ENCODE peak calls at places on chromosomes 5 and 9, in six cellular contexts. O, L, H, Q, P and J are unnamed samples.

GRCh38 chr9:107460153-107461023 is 29.2 kb downstream of the KLF4 start:
- DNase-seq in O (no peak), L (no peak), H (no peak), Q (no peak), P (no peak), J (no peak)

GRCh38 chr5:151741678-151742423 is 16.6 kb downstream of the ATOX1 start:
- DNase-seq in O (no peak), L (no peak), H (no peak), Q (no peak), P (no peak), J (no peak)

GRCh38 chr9:136160939-136161610 is 42.4 kb upstream of the TMEM250 start:
- DNase-seq in O (no peak), L (no peak), H (no peak), Q (no peak), P (no peak), J (no peak)

GRCh38 chr9:97284798-97285197 is 22.7 kb upstream of the CCDC180 start:
- DNase-seq in O (no peak), L (no peak), H (no peak), Q (no peak), P (no peak), J (no peak)

GRCh38 chr5:51958473-51958872 is 575.2 kb downstream of the ISL1 start:
- DNase-seq in O (no peak), L (no peak), H (no peak), Q (no peak), P (no peak), J (no peak)

GRCh38 chr5:145680744-145681143 is 154.4 kb downstream of the PRELID2 start:
- DNase-seq in O (no peak), L (no peak), H (peak; percentile 8), Q (no peak), P (no peak), J (no peak)

GRCh38 chr9:116789097-116789496 is 102.0 kb downstream of the TRIM32 start:
- DNase-seq in O (no peak), L (no peak), H (no peak), Q (no peak), P (no peak), J (no peak)

GRCh38 chr9:133526721-133527321 is 2.1 kb upstream of the MYMK start:
- DNase-seq in O (no peak), L (no peak), H (no peak), Q (no peak), P (no peak), J (no peak)

GRCh38 chr5:122007445-122008010 is 45.8 kb downstream of the SRFBP1 start:
- DNase-seq in O (no peak), L (no peak), H (no peak), Q (no peak), P (no peak), J (no peak)

GRCh38 chr9:114696814-114697544 is 15.0 kb upstream of the TEX48 start:
- DNase-seq in O (no peak), L (no peak), H (no peak), Q (no peak), P (no peak), J (no peak)

GRCh38 chr9:121075251-121076036 is 689 bp downstream of the CNTRL start:
- DNase-seq in O (no peak), L (no peak), H (no peak), Q (no peak), P (no peak), J (no peak)

GRCh38 chr5:149310947-149311675 is 34.2 kb upstream of the GRPEL2 start:
- DNase-seq in O (peak; percentile 55), L (no peak), H (peak; percentile 33), Q (no peak), P (no peak), J (peak; percentile 24)

GRCh38 chr9:93239526-93239925 is 55.6 kb downstream of the WNK2 start:
- DNase-seq in O (no peak), L (no peak), H (no peak), Q (no peak), P (no peak), J (no peak)

GRCh38 chr5:133295520-133295919 is 243.7 kb downstream of the HSPA4 start:
- DNase-seq in O (no peak), L (no peak), H (no peak), Q (no peak), P (no peak), J (no peak)

GRCh38 chr9:33476503-33476902 is 2.8 kb upstream of the NOL6 start:
- DNase-seq in O (no peak), L (no peak), H (no peak), Q (no peak), P (no peak), J (no peak)

GRCh38 chr9:2023042-2023441 is 7.9 kb downstream of the SMARCA2 start:
- DNase-seq in O (no peak), L (no peak), H (no peak), Q (no peak), P (no peak), J (no peak)
- H3K4me3 ChIP-seq in O (no peak overlapping the region), L (no peak overlapping the region), H (no peak overlapping the region), Q (no peak overlapping the region), P (no peak overlapping the region), J (no peak overlapping the region)

GRCh38 chr9:127854169-127854833 is at the start of gene ENG:
- DNase-seq in O (peak; percentile 85), L (no peak), H (peak; percentile 66), Q (peak; percentile 51), P (no peak), J (peak; percentile 53)
- TF ChIP-seq POLR2A in O (peak; percentile 31), L (no peak), H (no peak), Q (peak; percentile 26), P (no peak), J (peak; percentile 40)

DNA sequence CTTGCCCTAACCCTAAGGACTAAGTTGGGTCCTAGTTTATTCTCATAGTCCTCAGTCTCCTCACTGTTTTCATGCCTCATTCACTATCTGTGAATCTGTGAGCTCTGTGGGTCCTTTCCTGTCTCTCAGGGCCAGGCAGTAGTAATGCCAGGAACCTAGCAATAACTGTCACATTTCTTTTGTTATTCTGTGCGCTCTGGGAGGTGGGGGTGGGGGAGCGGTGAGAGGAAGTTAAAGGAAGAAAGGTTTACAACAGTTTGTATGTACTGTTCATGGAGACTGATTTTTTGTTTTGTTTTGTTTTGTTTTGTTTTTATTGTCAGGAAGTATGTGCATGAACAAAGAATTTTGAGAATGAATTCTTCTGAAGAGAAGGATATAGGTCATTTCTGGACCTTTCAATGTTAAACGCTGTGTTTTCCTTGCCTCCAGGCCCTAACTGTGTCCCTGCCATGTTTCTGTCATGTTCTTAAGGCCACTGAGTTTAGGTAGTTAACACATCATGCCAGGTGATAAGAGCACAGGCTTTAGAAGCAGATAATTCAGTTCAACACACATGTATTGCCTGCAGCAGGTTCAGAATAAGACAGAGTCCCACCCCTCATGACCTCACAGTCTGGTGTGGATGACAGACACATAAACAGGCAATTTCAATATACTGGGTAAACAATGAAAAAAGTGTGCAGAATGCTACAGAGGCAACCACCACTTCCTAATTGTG is 13.3 kb upstream of the FEM1C start:
- DNase-seq in O (no peak), L (no peak), H (no peak), Q (no peak), P (no peak), J (no peak)
- H3K27ac ChIP-seq in O (no peak overlapping the region), L (no peak overlapping the region), H (no peak overlapping the region), Q (no peak overlapping the region), P (no peak overlapping the region), J (no peak overlapping the region)

GRCh38 chr5:139747583-139748504 is 47.8 kb upstream of the PSD2 start:
- DNase-seq in O (peak; percentile 85), L (peak; percentile 77), H (peak; percentile 32), Q (peak; percentile 72), P (no peak), J (peak; percentile 66)

GRCh38 chr5:139745121-139745799 is 50.3 kb upstream of the PSD2 start:
- DNase-seq in O (no peak), L (peak; percentile 75), H (peak; percentile 20), Q (peak; percentile 18), P (peak; percentile 29), J (peak; percentile 27)

GRCh38 chr5:139745800-139746690 is 49.6 kb upstream of the PSD2 start:
- DNase-seq in O (peak; percentile 51), L (peak; percentile 95), H (peak; percentile 63), Q (peak; percentile 75), P (peak; percentile 72), J (peak; percentile 61)

GRCh38 chr5:139748505-139748826 is 47.1 kb upstream of the PSD2 start:
- DNase-seq in O (no peak), L (no peak), H (no peak), Q (no peak), P (no peak), J (no peak)

DNA sequence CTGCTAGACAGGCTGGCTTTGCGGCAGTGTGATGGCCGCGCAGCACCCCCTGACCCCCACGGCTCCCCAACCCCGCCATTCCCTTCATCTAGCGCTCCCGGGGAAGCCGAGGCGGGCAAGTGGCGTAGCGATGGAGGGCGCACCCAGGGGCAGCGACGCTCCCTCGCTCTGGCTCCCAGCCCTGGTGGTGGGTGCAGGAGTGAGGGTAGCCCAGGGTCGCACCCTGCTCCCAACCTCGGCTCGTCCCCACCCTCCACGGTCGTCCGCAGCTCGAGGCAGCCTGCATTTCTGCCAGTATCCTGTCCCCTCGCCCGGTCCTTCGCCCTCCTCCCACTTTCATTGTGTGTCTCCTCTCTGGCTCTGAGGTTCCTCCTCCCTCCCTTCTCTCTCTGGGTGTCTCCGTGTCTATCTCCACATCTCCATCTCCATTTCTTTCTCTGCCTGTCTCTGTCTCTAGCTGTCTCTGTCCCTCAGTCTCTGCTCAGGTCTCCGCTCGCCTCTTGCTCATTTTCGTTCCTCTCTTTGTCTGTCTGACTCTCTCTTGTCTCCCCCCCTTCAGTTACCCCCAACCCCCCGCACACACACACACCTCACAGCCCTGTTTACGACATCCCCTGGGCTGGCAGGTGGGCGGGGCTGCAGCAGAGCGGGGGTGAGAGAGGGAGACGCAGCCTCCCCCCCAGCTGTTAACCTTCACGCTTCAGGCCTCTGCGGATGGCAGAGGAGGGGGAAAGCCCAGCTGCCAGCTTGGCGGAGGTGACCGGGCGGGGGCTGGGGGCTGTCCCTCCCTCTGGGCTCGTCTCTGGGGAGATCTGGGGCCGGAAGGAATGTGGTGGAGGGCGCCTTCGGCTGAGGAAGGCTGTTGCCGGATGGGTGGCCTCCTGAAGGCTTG is 48.7 kb upstream of the PSD2 start:
- DNase-seq in O (peak; percentile 61), L (peak; percentile 57), H (no peak), Q (peak; percentile 84), P (no peak), J (peak; percentile 33)
- H3K4me3 ChIP-seq in O (peak overlapping the region; percentile 10), L (peak overlapping the region; percentile 21), H (peak overlapping the region; percentile 54), Q (peak overlapping the region; percentile 49), P (no peak overlapping the region), J (no peak overlapping the region)